ENCODE peak calls at places on chromosomes 4 and X, in four cellular contexts. One of them, this sample, is unnamed.

GRCh38 chrX:144916785-144917184 is 330.5 kb upstream of the SPANXN1 start:
- DNase-seq in HepG2: no peak
- DNase-seq in K562: no peak
- DNase-seq in GM12878: no peak
- DNase-seq in this sample: no peak

GRCh38 chr4:29372971-29373370 is 1347.2 kb upstream of the PCDH7 start:
- DNase-seq in GM12878: no peak
- DNase-seq in K562: no peak
- DNase-seq in HepG2: no peak
- DNase-seq in this sample: no peak

GRCh38 chr4:56302775-56303174 is 84.5 kb downstream of the AASDH start:
- DNase-seq in GM12878: no peak
- DNase-seq in K562: no peak
- DNase-seq in HepG2: no peak
- DNase-seq in this sample: no peak

GRCh38 chr4:3823496-3824341 is 57.5 kb downstream of the ADRA2C start:
- DNase-seq in HepG2: peak
- DNase-seq in GM12878: no peak
- DNase-seq in K562: no peak
- DNase-seq in this sample: no peak

GRCh38 chr4:105399535-105400161 is 74.2 kb downstream of the PPA2 start:
- DNase-seq in HepG2: no peak
- DNase-seq in GM12878: no peak
- DNase-seq in K562: peak
- DNase-seq in this sample: no peak

GRCh38 chrX:121365572-121366161 is 318.3 kb downstream of the GLUD2 start:
- DNase-seq in K562: peak
- DNase-seq in GM12878: no peak
- DNase-seq in HepG2: no peak
- DNase-seq in this sample: no peak

GRCh38 chr4:40189997-40190396 is 6.8 kb upstream of the RHOH start:
- DNase-seq in K562: no peak
- DNase-seq in HepG2: no peak
- DNase-seq in GM12878: no peak
- DNase-seq in this sample: no peak

GRCh38 chr4:85787133-85787532 is 312.2 kb downstream of the ARHGAP24 start:
- DNase-seq in HepG2: no peak
- DNase-seq in GM12878: no peak
- DNase-seq in K562: no peak
- DNase-seq in this sample: no peak

GRCh38 chr4:151356510-151356909 is 31.1 kb upstream of the SH3D19 start:
- DNase-seq in K562: no peak
- DNase-seq in HepG2: no peak
- DNase-seq in GM12878: no peak
- DNase-seq in this sample: no peak

GRCh38 chr4:47860305-47860704 is 22.4 kb upstream of the CORIN start:
- DNase-seq in K562: no peak
- DNase-seq in GM12878: no peak
- DNase-seq in HepG2: no peak
- DNase-seq in this sample: no peak

GRCh38 chrX:13790206-13791131 is 26.4 kb downstream of the GPM6B start:
- DNase-seq in K562: no peak
- DNase-seq in GM12878: no peak
- DNase-seq in HepG2: no peak
- DNase-seq in this sample: no peak

GRCh38 chr4:64539234-64539849 is 130.1 kb upstream of the TECRL start:
- DNase-seq in HepG2: peak
- DNase-seq in K562: peak
- DNase-seq in GM12878: peak
- DNase-seq in this sample: peak

GRCh38 chrX:129649268-129650182 is 5.2 kb downstream of the APLN start:
- DNase-seq in GM12878: no peak
- DNase-seq in K562: no peak
- DNase-seq in HepG2: no peak
- DNase-seq in this sample: no peak

GRCh38 chrX:28659269-28659668 is 72.0 kb downstream of the IL1RAPL1 start:
- DNase-seq in GM12878: no peak
- DNase-seq in HepG2: no peak
- DNase-seq in K562: peak
- DNase-seq in this sample: peak

GRCh38 chrX:100895365-100896075 is 21.4 kb upstream of the NOX1 start:
- DNase-seq in K562: peak
- DNase-seq in GM12878: no peak
- DNase-seq in HepG2: peak
- DNase-seq in this sample: peak

GRCh38 chr4:93834371-93835066 is 6.0 kb downstream of the ATOH1 start:
- DNase-seq in GM12878: no peak
- DNase-seq in HepG2: no peak
- DNase-seq in K562: no peak
- DNase-seq in this sample: peak

GRCh38 chr4:158484173-158484885 is 37.4 kb upstream of the RXFP1 start:
- DNase-seq in HepG2: no peak
- DNase-seq in GM12878: no peak
- DNase-seq in K562: no peak
- DNase-seq in this sample: no peak

GRCh38 chr4:103425406-103425805 is 227.3 kb upstream of the CENPE start:
- DNase-seq in GM12878: no peak
- DNase-seq in K562: no peak
- DNase-seq in HepG2: peak
- DNase-seq in this sample: no peak

GRCh38 chr4:82284475-82284857 is 89.3 kb downstream of the HNRNPD start:
- DNase-seq in HepG2: no peak
- DNase-seq in GM12878: no peak
- DNase-seq in K562: no peak
- DNase-seq in this sample: peak

GRCh38 chrX:32408389-32408788 is 803.0 kb downstream of the DMD start:
- DNase-seq in HepG2: no peak
- DNase-seq in K562: peak
- DNase-seq in GM12878: no peak
- DNase-seq in this sample: no peak

GRCh38 chr4:142547974-142548373 is 298.1 kb downstream of the INPP4B start:
- DNase-seq in HepG2: no peak
- DNase-seq in GM12878: no peak
- DNase-seq in K562: no peak
- DNase-seq in this sample: no peak

GRCh38 chr4:146520894-146521542 is 722 bp downstream of the SLC10A7 start:
- DNase-seq in K562: peak
- DNase-seq in GM12878: peak
- DNase-seq in HepG2: peak
- DNase-seq in this sample: no peak

GRCh38 chr4:127586922-127587571 is 45.7 kb upstream of the INTU start:
- DNase-seq in K562: peak
- DNase-seq in GM12878: no peak
- DNase-seq in HepG2: peak
- DNase-seq in this sample: peak

GRCh38 chrX:100710816-100711215 is 21.1 kb downstream of the SYTL4 start:
- DNase-seq in GM12878: no peak
- DNase-seq in HepG2: no peak
- DNase-seq in K562: no peak
- DNase-seq in this sample: no peak

GRCh38 chr4:78622253-78622979 is 70.8 kb downstream of the ANXA3 start:
- DNase-seq in K562: peak
- DNase-seq in HepG2: peak
- DNase-seq in GM12878: no peak
- DNase-seq in this sample: no peak

GRCh38 chr4:26765515-26765914 is 95.1 kb upstream of the STIM2 start:
- DNase-seq in HepG2: no peak
- DNase-seq in GM12878: no peak
- DNase-seq in K562: peak
- DNase-seq in this sample: no peak

GRCh38 chr4:108168672-108169562 is at the start of gene LEF1:
- DNase-seq in HepG2: no peak
- DNase-seq in K562: peak
- DNase-seq in GM12878: no peak
- DNase-seq in this sample: peak

GRCh38 chr4:41620594-41621256 is 82.8 kb downstream of the LIMCH1 start:
- DNase-seq in K562: no peak
- DNase-seq in GM12878: no peak
- DNase-seq in HepG2: no peak
- DNase-seq in this sample: no peak

GRCh38 chrX:115493015-115493414 is 68.0 kb upstream of the PLS3 start:
- DNase-seq in K562: no peak
- DNase-seq in GM12878: no peak
- DNase-seq in HepG2: no peak
- DNase-seq in this sample: no peak

GRCh38 chrX:115490814-115491213 is 70.2 kb upstream of the PLS3 start:
- DNase-seq in HepG2: no peak
- DNase-seq in K562: no peak
- DNase-seq in GM12878: no peak
- DNase-seq in this sample: no peak

GRCh38 chrX:115491766-115492165 is 69.2 kb upstream of the PLS3 start:
- DNase-seq in HepG2: no peak
- DNase-seq in GM12878: no peak
- DNase-seq in K562: no peak
- DNase-seq in this sample: no peak

GRCh38 chrX:115499112-115499805 is 61.7 kb upstream of the PLS3 start:
- DNase-seq in GM12878: no peak
- DNase-seq in HepG2: no peak
- DNase-seq in K562: no peak
- DNase-seq in this sample: no peak

DNA sequence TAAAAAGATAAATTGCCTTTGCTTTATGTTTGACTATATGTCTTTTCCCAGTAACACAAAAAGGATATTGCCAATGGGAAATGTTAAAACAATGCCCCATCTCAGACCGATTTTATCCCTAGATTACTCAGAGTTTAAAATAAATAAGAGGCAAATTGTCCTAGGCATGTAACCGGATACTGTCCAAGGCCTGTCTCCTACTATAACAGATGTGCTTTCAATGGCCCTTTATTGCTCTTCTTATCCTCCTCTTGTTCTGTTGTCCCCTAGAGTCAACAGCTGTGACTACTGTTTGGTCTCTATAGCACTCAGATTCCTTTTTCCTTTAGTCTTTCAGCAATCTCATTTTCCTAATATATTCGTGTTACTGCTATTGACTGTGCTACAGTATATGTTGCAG is 66.8 kb upstream of the PLS3 start:
- DNase-seq in GM12878: no peak
- DNase-seq in HepG2: peak
- DNase-seq in K562: no peak
- DNase-seq in this sample: no peak
- TF ChIP-seq ESRRA in GM12878: no peak
- TF ChIP-seq ESRRA in HepG2: no peak
- TF ChIP-seq ESRRA in K562: no peak
- TF ChIP-seq ESRRA in this sample: no peak

DNA sequence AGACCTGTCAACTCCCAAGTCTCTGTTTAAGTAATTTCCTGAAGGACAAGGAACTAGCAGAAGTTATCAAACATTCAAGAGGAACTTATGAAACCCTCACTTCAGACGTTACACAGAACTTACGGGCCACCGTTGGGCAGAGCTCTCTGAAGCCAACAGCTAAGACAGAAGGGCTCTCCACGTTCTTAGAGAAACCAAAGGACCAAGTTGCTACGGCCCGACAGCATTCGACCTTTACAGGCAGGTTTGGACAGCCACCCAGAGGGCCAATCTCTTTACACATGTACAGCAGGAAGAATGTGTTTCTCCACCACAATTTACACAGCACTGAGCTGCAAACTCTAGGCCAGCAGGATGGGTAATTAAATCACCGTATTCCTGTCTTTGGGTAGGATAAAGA is 705.1 kb upstream of the GRID2 start:
- DNase-seq in GM12878: no peak
- DNase-seq in K562: no peak
- DNase-seq in HepG2: no peak
- DNase-seq in this sample: no peak
- TF ChIP-seq ATF2 in GM12878: no peak
- TF ChIP-seq ATF2 in K562: no peak
- TF ChIP-seq ATF2 in HepG2: no peak
- TF ChIP-seq ATF2 in this sample: no peak

GRCh38 chr4:111650553-111651183 is 494.6 kb upstream of the FAM241A start:
- DNase-seq in K562: no peak
- DNase-seq in GM12878: no peak
- DNase-seq in HepG2: no peak
- DNase-seq in this sample: no peak
- TF ChIP-seq ESRRA in K562: no peak
- TF ChIP-seq ESRRA in GM12878: no peak
- TF ChIP-seq ESRRA in HepG2: no peak
- TF ChIP-seq ESRRA in this sample: no peak

DNA sequence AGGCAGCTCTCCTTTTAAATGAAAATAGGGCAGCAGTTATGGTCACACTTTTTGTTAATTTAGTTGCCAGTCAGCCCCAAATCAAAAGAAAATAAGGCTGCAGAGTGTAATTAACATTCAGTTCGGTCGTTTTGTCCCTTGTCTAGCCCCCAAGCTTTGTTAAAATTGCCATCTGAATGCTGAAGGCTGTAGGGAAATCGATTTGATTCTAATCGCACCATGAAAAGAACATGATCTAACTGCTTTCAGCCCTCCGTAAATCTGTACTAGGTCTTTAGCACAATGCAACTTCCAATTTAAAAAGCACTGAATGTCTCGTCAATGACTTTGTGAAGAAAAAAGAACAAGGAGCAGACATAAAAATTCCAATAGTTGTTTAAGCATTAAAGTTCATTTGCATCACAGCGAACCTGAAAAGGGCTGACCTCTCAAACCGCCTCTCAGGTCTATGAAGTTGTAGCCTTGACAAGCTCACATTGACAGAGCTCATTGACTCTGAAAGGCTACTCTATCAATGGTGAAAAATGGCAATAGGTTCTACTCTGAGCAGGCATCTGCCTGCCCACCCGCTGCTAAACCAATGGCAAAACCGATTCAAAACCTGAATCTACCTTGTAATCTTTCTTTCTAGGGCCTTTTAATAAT is 48.9 kb downstream of the CHIC2 start:
- DNase-seq in K562: no peak
- DNase-seq in HepG2: no peak
- DNase-seq in GM12878: no peak
- DNase-seq in this sample: no peak
- TF ChIP-seq ATF2 in K562: no peak
- TF ChIP-seq ATF2 in HepG2: no peak
- TF ChIP-seq ATF2 in GM12878: no peak
- TF ChIP-seq ATF2 in this sample: no peak

GRCh38 chrX:21490341-21490740 is 116.1 kb downstream of the CNKSR2 start:
- DNase-seq in GM12878: no peak
- DNase-seq in K562: no peak
- DNase-seq in HepG2: no peak
- DNase-seq in this sample: no peak

GRCh38 chrX:21493226-21493850 is 119.1 kb downstream of the CNKSR2 start:
- DNase-seq in HepG2: no peak
- DNase-seq in GM12878: no peak
- DNase-seq in K562: no peak
- DNase-seq in this sample: no peak

DNA sequence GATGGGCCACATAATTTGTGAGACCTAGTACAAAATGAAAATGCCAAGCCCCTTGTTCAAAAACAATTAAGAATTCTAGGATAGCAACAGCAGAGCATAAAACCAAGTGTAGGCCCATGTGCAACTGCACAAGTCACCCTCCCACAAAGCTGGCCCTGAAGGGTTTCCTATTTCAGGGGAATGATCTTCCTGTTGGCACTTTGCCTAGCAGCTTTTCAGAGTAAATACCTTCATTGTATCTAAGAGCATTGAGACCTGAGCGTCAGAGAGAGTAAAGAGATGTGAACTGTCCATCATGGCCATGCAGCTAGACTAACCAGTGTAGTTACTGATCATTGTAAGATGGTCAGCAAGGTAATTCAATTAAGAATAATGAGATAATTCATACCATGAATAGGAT is 113.6 kb downstream of the CNKSR2 start:
- DNase-seq in K562: no peak
- DNase-seq in GM12878: no peak
- DNase-seq in HepG2: peak
- DNase-seq in this sample: no peak
- TF ChIP-seq ESRRA in K562: no peak
- TF ChIP-seq ESRRA in GM12878: no peak
- TF ChIP-seq ESRRA in HepG2: no peak
- TF ChIP-seq ESRRA in this sample: no peak